ENCODE peak calls at places on chromosome 18, in eight cellular contexts. C, T, S, Y, I, L, G and A are unnamed samples.

GRCh38 chr18:66640431-66640830 is 36.5 kb upstream of the CDH19 start:
- DNase-seq in C (no peak), T (peak; percentile 28), S (no peak), Y (peak; percentile 17), I (no peak), L (no peak), G (no peak), A (no peak)

GRCh38 chr18:37575646-37576045 is 10.0 kb upstream of the CELF4 start:
- DNase-seq in C (no peak), T (no peak), S (no peak), Y (no peak), I (no peak), L (no peak), G (no peak), A (no peak)

GRCh38 chr18:23106575-23106974 is 28.7 kb upstream of the CABLES1 start:
- DNase-seq in C (no peak), T (no peak), S (no peak), Y (peak; percentile 61), I (peak; percentile 90), L (peak; percentile 83), G (no peak), A (peak; percentile 61)

GRCh38 chr18:78623142-78623541 is 356.5 kb upstream of the SALL3 start:
- DNase-seq in C (no peak), T (no peak), S (peak; percentile 25), Y (no peak), I (no peak), L (no peak), G (no peak), A (no peak)

GRCh38 chr18:23401400-23402347 is 51.4 kb upstream of the RIOK3 start:
- DNase-seq in C (no peak), T (peak; percentile 56), S (no peak), Y (peak; percentile 47), I (peak; percentile 61), L (peak; percentile 79), G (no peak), A (no peak)

GRCh38 chr18:64546451-64546850 is 397.6 kb upstream of the LINC00305 start:
- DNase-seq in C (no peak), T (no peak), S (no peak), Y (no peak), I (no peak), L (no peak), G (no peak), A (no peak)

GRCh38 chr18:24006731-24007308 is 7.7 kb upstream of the TTC39C start:
- DNase-seq in C (no peak), T (no peak), S (no peak), Y (no peak), I (no peak), L (no peak), G (no peak), A (no peak)

GRCh38 chr18:48743046-48743445 is 204.2 kb downstream of the CTIF start:
- DNase-seq in C (no peak), T (no peak), S (no peak), Y (no peak), I (peak; percentile 92), L (peak; percentile 41), G (no peak), A (no peak)

GRCh38 chr18:79902640-79903039 is 48.8 kb downstream of the SLC66A2 start:
- DNase-seq in C (no peak), T (no peak), S (no peak), Y (peak; percentile 6), I (no peak), L (no peak), G (no peak), A (no peak)

DNA sequence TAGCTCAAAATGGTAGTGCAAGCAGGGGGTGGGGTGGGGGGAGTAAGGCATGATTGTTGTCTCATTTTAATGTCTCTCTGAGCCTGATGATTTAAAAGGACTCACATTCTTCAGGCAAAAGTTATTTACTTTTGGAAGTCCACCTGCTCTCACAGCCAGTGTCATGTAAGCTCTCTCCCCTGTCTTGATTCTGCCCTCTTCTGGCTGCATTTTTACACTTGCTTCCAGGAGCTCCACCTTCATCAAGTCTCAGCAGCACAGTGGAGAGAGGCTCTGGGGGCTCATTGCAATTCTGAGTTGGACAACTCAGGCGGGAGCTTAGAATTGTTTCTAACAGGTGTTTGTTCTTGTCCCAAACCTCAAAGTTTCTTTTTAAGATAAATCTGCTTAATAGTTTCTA is 39.2 kb downstream of the GNAL start:
- DNase-seq in C (no peak), T (no peak), S (no peak), Y (no peak), I (peak; percentile 36), L (peak; percentile 31), G (peak; percentile 30), A (peak; percentile 29)
- TF ChIP-seq CTCF in C (peak; percentile 17), T (no peak), S (no peak), Y (no peak), I (no peak), L (peak; percentile 42), G (peak; percentile 26), A (no peak)

GRCh38 chr18:74281011-74281638 is 10.6 kb downstream of the CYB5A start:
- DNase-seq in C (peak; percentile 61), T (no peak), S (no peak), Y (no peak), I (no peak), L (no peak), G (no peak), A (no peak)

GRCh38 chr18:74283255-74283554 is 8.6 kb downstream of the CYB5A start:
- DNase-seq in C (no peak), T (no peak), S (no peak), Y (no peak), I (no peak), L (no peak), G (no peak), A (no peak)

GRCh38 chr18:74283646-74284045 is 8.1 kb downstream of the CYB5A start:
- DNase-seq in C (no peak), T (no peak), S (no peak), Y (no peak), I (no peak), L (no peak), G (no peak), A (no peak)

GRCh38 chr18:74282359-74283254 is 9.2 kb downstream of the CYB5A start:
- DNase-seq in C (no peak), T (no peak), S (no peak), Y (no peak), I (no peak), L (no peak), G (no peak), A (no peak)

DNA sequence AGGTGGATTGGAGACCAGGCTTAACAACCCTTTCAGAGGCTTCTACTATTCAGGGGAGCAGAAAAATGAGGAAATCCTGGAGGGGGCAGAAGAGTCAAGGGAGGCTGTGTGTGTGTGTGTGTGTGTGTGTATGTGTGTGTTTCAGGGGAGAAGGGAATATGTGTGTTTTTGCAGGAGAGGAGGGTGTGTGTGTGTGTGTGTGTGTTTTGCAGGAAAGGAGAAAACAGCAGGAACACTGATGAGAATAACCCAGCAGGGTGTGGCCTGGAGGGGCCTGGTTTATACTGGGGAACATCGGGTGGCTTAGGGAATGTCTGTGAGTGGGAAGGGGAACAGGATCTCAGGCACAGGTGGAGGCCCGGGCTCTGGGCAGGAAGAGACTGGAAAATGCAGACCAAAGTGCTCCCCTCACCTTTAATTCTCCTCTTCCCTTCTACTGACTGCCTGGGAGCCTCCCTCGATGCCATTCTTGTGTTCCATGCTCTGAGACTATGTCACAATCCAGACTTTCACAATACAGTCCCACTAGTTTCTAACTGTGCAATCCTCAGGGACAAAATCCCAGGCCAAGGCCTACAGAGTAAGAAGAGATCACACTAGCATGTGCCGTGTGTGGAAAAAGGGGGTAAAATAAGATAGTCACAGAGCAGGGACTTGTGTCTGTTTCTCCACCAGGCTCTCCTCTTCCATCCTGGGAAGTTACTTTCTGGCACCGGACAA is 10.0 kb downstream of the CYB5A start:
- DNase-seq in C (no peak), T (no peak), S (no peak), Y (peak; percentile 21), I (peak; percentile 37), L (no peak), G (no peak), A (no peak)
- H3K27ac ChIP-seq in C (peak overlapping the region; percentile 64), T (peak overlapping the region; percentile 84), S (peak overlapping the region; percentile 60), Y (peak overlapping the region; percentile 76), I (no peak overlapping the region), L (peak overlapping the region; percentile 88), G (no peak overlapping the region), A (no peak overlapping the region)

DNA sequence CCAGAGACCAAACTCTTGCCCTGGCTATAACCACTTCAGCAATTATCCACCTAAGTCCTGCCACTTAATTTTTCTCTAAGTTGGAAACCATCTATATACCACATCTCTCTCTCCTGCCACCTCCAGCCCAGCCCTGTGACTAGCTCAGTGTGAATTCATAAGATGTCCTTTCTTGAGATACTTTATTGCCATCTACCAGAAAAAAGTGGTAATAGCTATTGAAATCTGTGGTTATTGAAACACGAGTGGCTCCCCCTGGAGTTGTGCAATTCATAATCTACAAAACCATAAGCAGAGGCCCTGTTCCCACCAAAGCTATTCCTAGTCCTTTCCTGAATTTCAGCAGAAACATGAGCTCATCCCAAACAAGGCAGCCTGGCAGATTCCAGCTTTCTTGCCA is 324.0 kb downstream of the TXNL1 start:
- DNase-seq in C (no peak), T (no peak), S (no peak), Y (no peak), I (peak; percentile 9), L (no peak), G (no peak), A (no peak)
- TF ChIP-seq CTCF in C (no peak), T (no peak), S (no peak), Y (no peak), I (no peak), L (no peak), G (peak; percentile 29), A (no peak)

GRCh38 chr18:46252754-46253153 is 148.6 kb downstream of the HAUS1 start:
- DNase-seq in C (no peak), T (no peak), S (no peak), Y (no peak), I (no peak), L (no peak), G (no peak), A (no peak)

GRCh38 chr18:46253498-46253897 is 149.3 kb downstream of the HAUS1 start:
- DNase-seq in C (no peak), T (no peak), S (no peak), Y (no peak), I (peak; percentile 27), L (no peak), G (no peak), A (no peak)

GRCh38 chr18:46247938-46248337 is 143.8 kb downstream of the HAUS1 start:
- DNase-seq in C (no peak), T (no peak), S (no peak), Y (no peak), I (no peak), L (no peak), G (no peak), A (no peak)

GRCh38 chr18:46250812-46251173 is 146.6 kb downstream of the HAUS1 start:
- DNase-seq in C (no peak), T (no peak), S (no peak), Y (no peak), I (no peak), L (no peak), G (no peak), A (no peak)

DNA sequence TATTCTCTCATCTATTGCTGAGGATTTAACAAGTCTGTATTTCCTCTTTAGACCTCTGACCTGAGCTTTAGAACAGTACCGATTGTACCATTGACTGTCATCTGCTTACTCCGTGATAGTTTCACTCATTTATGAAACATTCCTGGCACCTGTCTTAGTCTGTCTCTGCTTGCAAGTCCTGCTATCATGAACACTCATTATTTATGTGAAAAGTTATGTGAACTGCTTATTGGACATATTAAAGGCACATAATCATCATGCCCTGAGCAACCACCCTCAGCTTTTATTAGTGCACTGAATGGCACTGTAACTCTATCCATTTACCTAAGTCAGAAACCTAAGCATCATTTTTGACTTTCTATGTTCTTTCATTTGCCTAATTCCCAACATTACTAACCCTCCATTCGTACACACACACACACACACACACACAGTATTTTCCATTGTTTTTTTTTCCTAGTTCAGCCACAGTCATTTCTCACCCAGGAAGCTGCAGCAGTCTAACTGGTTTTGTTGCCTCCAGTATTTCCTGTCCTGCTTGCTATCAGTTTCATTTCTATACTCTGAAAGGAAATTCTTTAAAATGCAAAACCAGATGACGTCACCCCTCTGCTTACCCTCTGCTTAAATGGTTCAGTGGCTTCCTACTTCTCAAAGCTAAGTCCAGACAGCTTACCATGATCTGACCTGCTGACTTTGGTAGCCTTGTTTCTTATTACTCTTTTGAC is 146.1 kb downstream of the HAUS1 start:
- DNase-seq in C (no peak), T (peak; percentile 53), S (no peak), Y (peak; percentile 61), I (peak; percentile 72), L (peak; percentile 75), G (peak; percentile 25), A (peak; percentile 46)
- H3K27ac ChIP-seq in C (no peak overlapping the region), T (peak overlapping the region; percentile 43), S (peak overlapping the region; percentile 8), Y (peak overlapping the region; percentile 78), I (no peak overlapping the region), L (peak overlapping the region; percentile 89), G (no peak overlapping the region), A (peak overlapping the region; percentile 46)